ENCODE peak calls at places on chromosomes 11 and 22, in seven cellular contexts. F is tibial nerve; W is IMR-90; A is small intestine; X is germinal center; C is NCI-H2029 treated with DMSO at 0.1 percent for 48 hours; U is stimulated activated CD4-positive, alpha-beta T cell treated with anti-CD3 and anti-CD28 coated beads, Interleukin-4, amount 100 ng/mL, for 1 hour. G is an unnamed sample.

GRCh38 chr11:116960916-116961315 is 123.5 kb upstream of the APOA1 start:
- DNase-seq in F (no peak), W (peak; percentile 83), A (no peak), X (no peak), C (no peak), U (no peak), G (peak; percentile 22)

GRCh38 chr11:120238968-120239620 is 846 bp upstream of the POU2F3 start:
- DNase-seq in F (no peak), W (no peak), A (no peak), X (no peak), C (no peak), U (no peak), G (no peak)

GRCh38 chr11:39374963-39375698 is 2084.3 kb downstream of the LRRC4C start:
- DNase-seq in F (no peak), W (peak; percentile 2), A (peak; percentile 31), X (no peak), C (peak; percentile 17), U (no peak), G (no peak)

GRCh38 chr11:45665933-45666647 is 668 bp upstream of the CHST1 start:
- DNase-seq in F (no peak), W (no peak), A (no peak), X (no peak), C (no peak), U (no peak), G (no peak)

GRCh38 chr22:23069502-23070357 is 589 bp upstream of the GNAZ start:
- DNase-seq in F (peak; percentile 84), W (peak; percentile 81), A (peak; percentile 83), X (peak; percentile 95), C (peak; percentile 71), U (peak; percentile 90), G (peak; percentile 57)

GRCh38 chr11:3166268-3167142 is 1.4 kb upstream of the OSBPL5 start:
- DNase-seq in F (peak; percentile 8), W (no peak), A (peak; percentile 52), X (no peak), C (no peak), U (no peak), G (no peak)

GRCh38 chr22:32985899-32986772 is 72.0 kb downstream of the SYN3 start:
- DNase-seq in F (peak; percentile 54), W (peak; percentile 71), A (peak; percentile 84), X (peak; percentile 55), C (peak; percentile 41), U (peak; percentile 23), G (no peak)

GRCh38 chr11:123308077-123308476 is 113.0 kb upstream of the CLMP start:
- DNase-seq in F (no peak), W (peak; percentile 64), A (peak; percentile 47), X (peak; percentile 11), C (peak; percentile 86), U (no peak), G (peak; percentile 58)

GRCh38 chr11:66951927-66952337 is 6.3 kb downstream of the PC start:
- DNase-seq in F (no peak), W (peak; percentile 60), A (no peak), X (no peak), C (peak; percentile 20), U (no peak), G (no peak)

GRCh38 chr11:86938900-86939880 is 16.0 kb downstream of the FZD4 start:
- DNase-seq in F (no peak), W (peak; percentile 68), A (peak; percentile 63), X (peak; percentile 12), C (peak; percentile 75), U (no peak), G (no peak)

GRCh38 chr11:17730608-17731462 is 3.7 kb upstream of the KCNC1 start:
- DNase-seq in F (peak; percentile 47), W (peak; percentile 66), A (peak; percentile 77), X (peak; percentile 80), C (peak; percentile 90), U (peak; percentile 61), G (peak; percentile 51)

GRCh38 chr22:26903030-26903856 is 245.9 kb downstream of the MIAT start:
- DNase-seq in F (no peak), W (no peak), A (peak; percentile 47), X (peak; percentile 21), C (no peak), U (peak; percentile 5), G (no peak)

GRCh38 chr22:20026204-20026908 is 5.4 kb downstream of the TANGO2 start:
- DNase-seq in F (no peak), W (no peak), A (no peak), X (no peak), C (no peak), U (no peak), G (no peak)

GRCh38 chr11:124763156-124763947 is 1.3 kb upstream of the ESAM start:
- DNase-seq in F (peak; percentile 65), W (peak; percentile 60), A (peak; percentile 71), X (peak; percentile 56), C (peak; percentile 12), U (peak; percentile 90), G (peak; percentile 34)

GRCh38 chr22:20783844-20784723 is 10.2 kb downstream of the SERPIND1 start:
- DNase-seq in F (no peak), W (peak; percentile 74), A (peak; percentile 66), X (peak; percentile 69), C (peak; percentile 37), U (peak; percentile 18), G (no peak)

GRCh38 chr11:69218946-69219720 is 63.4 kb downstream of the SMIM38 start:
- DNase-seq in F (no peak), W (no peak), A (no peak), X (no peak), C (no peak), U (no peak), G (no peak)

GRCh38 chr11:109619498-109619897 is 197.5 kb downstream of the C11orf87 start:
- DNase-seq in F (no peak), W (no peak), A (no peak), X (no peak), C (no peak), U (no peak), G (no peak)

GRCh38 chr22:26527167-26527566 is 14.9 kb upstream of the TFIP11 start:
- DNase-seq in F (no peak), W (no peak), A (no peak), X (no peak), C (no peak), U (no peak), G (no peak)

GRCh38 chr11:78801161-78801884 is 226.7 kb upstream of the NARS2 start:
- DNase-seq in F (no peak), W (peak; percentile 98), A (peak; percentile 18), X (no peak), C (peak; percentile 90), U (no peak), G (peak; percentile 61)

GRCh38 chr11:95485115-95485900 is 254.3 kb upstream of the SESN3 start:
- DNase-seq in F (no peak), W (no peak), A (no peak), X (no peak), C (no peak), U (no peak), G (peak; percentile 20)

GRCh38 chr11:2993000-2993330 is 836 bp upstream of the NAP1L4 start:
- DNase-seq in F (no peak), W (no peak), A (no peak), X (peak; percentile 43), C (no peak), U (no peak), G (no peak)

GRCh38 chr22:21635771-21636510 is 3.4 kb downstream of the CCDC116 start:
- DNase-seq in F (no peak), W (no peak), A (no peak), X (no peak), C (no peak), U (no peak), G (no peak)

GRCh38 chr11:20037358-20037757 is 122.9 kb downstream of the DBX1 start:
- DNase-seq in F (no peak), W (no peak), A (no peak), X (no peak), C (no peak), U (no peak), G (no peak)

GRCh38 chr11:2847511-2847910 is 38.1 kb downstream of the CDKN1C start:
- DNase-seq in F (no peak), W (no peak), A (no peak), X (no peak), C (no peak), U (no peak), G (no peak)

GRCh38 chr11:63866211-63866610 is 27.3 kb downstream of the MARK2 start:
- DNase-seq in F (peak; percentile 49), W (peak; percentile 61), A (peak; percentile 67), X (no peak), C (no peak), U (peak; percentile 71), G (no peak)

GRCh38 chr11:15926071-15926470 is 430.3 kb downstream of the SOX6 start:
- DNase-seq in F (no peak), W (no peak), A (no peak), X (no peak), C (no peak), U (no peak), G (no peak)

GRCh38 chr22:40385041-40385782 is 14.8 kb downstream of the SGSM3 start:
- DNase-seq in F (no peak), W (no peak), A (peak; percentile 68), X (peak; percentile 73), C (no peak), U (no peak), G (no peak)

GRCh38 chr11:114060402-114061052 is 1.0 kb downstream of the ZBTB16 start:
- DNase-seq in F (no peak), W (no peak), A (peak; percentile 59), X (no peak), C (no peak), U (no peak), G (no peak)

G was measured in retinal pigment epithelial cell.